ENCODE peak calls at places on chromosomes 5 and 9, in nine cellular contexts. One of them, this sample, is unnamed.

GRCh38 chr5:38589629-38590028 is 33.2 kb upstream of the LIFR start:
- DNase-seq in activated CD4-positive, alpha-beta T cell treated with anti-CD3 and anti-CD28 coated beads, Interleukin-2, amount 50 U/mL, for 1 hour: no peak
- DNase-seq in effector CD4-positive, alpha-beta T cell: no peak
- DNase-seq in islet precursor cell: no peak
- DNase-seq in SK-N-SH: no peak
- DNase-seq in left cardiac atrium: no peak
- DNase-seq in IMR-90: no peak
- DNase-seq in EL: no peak
- DNase-seq in stimulated activated CD4-positive, alpha-beta T cell treated with anti-CD3 and anti-CD28 coated beads, Interleukin-4, amount 100 ng/mL, for 1 hour: no peak
- DNase-seq in this sample: no peak

GRCh38 chr9:122277285-122277897 is 12.7 kb downstream of the MRRF start:
- DNase-seq in activated CD4-positive, alpha-beta T cell treated with anti-CD3 and anti-CD28 coated beads, Interleukin-2, amount 50 U/mL, for 1 hour: no peak
- DNase-seq in islet precursor cell: no peak
- DNase-seq in effector CD4-positive, alpha-beta T cell: no peak
- DNase-seq in IMR-90: no peak
- DNase-seq in stimulated activated CD4-positive, alpha-beta T cell treated with anti-CD3 and anti-CD28 coated beads, Interleukin-4, amount 100 ng/mL, for 1 hour: no peak
- DNase-seq in EL: no peak
- DNase-seq in left cardiac atrium: no peak
- DNase-seq in SK-N-SH: no peak
- DNase-seq in this sample: no peak

GRCh38 chr9:95103385-95104087 is 214.0 kb downstream of the FANCC start:
- DNase-seq in left cardiac atrium: no peak
- DNase-seq in SK-N-SH: peak; percentile 71
- DNase-seq in islet precursor cell: peak; percentile 67
- DNase-seq in IMR-90: no peak
- DNase-seq in effector CD4-positive, alpha-beta T cell: no peak
- DNase-seq in stimulated activated CD4-positive, alpha-beta T cell treated with anti-CD3 and anti-CD28 coated beads, Interleukin-4, amount 100 ng/mL, for 1 hour: no peak
- DNase-seq in activated CD4-positive, alpha-beta T cell treated with anti-CD3 and anti-CD28 coated beads, Interleukin-2, amount 50 U/mL, for 1 hour: no peak
- DNase-seq in EL: no peak
- DNase-seq in this sample: peak; percentile 68

GRCh38 chr5:40307076-40307475 is 372.6 kb upstream of the PTGER4 start:
- DNase-seq in IMR-90: no peak
- DNase-seq in effector CD4-positive, alpha-beta T cell: no peak
- DNase-seq in left cardiac atrium: no peak
- DNase-seq in activated CD4-positive, alpha-beta T cell treated with anti-CD3 and anti-CD28 coated beads, Interleukin-2, amount 50 U/mL, for 1 hour: no peak
- DNase-seq in SK-N-SH: no peak
- DNase-seq in stimulated activated CD4-positive, alpha-beta T cell treated with anti-CD3 and anti-CD28 coated beads, Interleukin-4, amount 100 ng/mL, for 1 hour: no peak
- DNase-seq in EL: no peak
- DNase-seq in islet precursor cell: no peak
- DNase-seq in this sample: no peak

GRCh38 chr9:98995971-98996504 is 52.3 kb downstream of the COL15A1 start:
- DNase-seq in stimulated activated CD4-positive, alpha-beta T cell treated with anti-CD3 and anti-CD28 coated beads, Interleukin-4, amount 100 ng/mL, for 1 hour: no peak
- DNase-seq in left cardiac atrium: no peak
- DNase-seq in islet precursor cell: peak; percentile 24
- DNase-seq in IMR-90: no peak
- DNase-seq in SK-N-SH: no peak
- DNase-seq in effector CD4-positive, alpha-beta T cell: no peak
- DNase-seq in EL: no peak
- DNase-seq in activated CD4-positive, alpha-beta T cell treated with anti-CD3 and anti-CD28 coated beads, Interleukin-2, amount 50 U/mL, for 1 hour: no peak
- DNase-seq in this sample: no peak

GRCh38 chr5:80960531-80961375 is 590 bp downstream of the RASGRF2 start:
- DNase-seq in SK-N-SH: peak; percentile 83
- DNase-seq in islet precursor cell: peak; percentile 71
- DNase-seq in EL: peak; percentile 32
- DNase-seq in stimulated activated CD4-positive, alpha-beta T cell treated with anti-CD3 and anti-CD28 coated beads, Interleukin-4, amount 100 ng/mL, for 1 hour: peak; percentile 54
- DNase-seq in left cardiac atrium: peak; percentile 45
- DNase-seq in activated CD4-positive, alpha-beta T cell treated with anti-CD3 and anti-CD28 coated beads, Interleukin-2, amount 50 U/mL, for 1 hour: peak; percentile 44
- DNase-seq in effector CD4-positive, alpha-beta T cell: peak; percentile 23
- DNase-seq in IMR-90: peak; percentile 21
- DNase-seq in this sample: peak; percentile 55

GRCh38 chr9:127566351-127567001 is 45.6 kb upstream of the STXBP1 start:
- DNase-seq in stimulated activated CD4-positive, alpha-beta T cell treated with anti-CD3 and anti-CD28 coated beads, Interleukin-4, amount 100 ng/mL, for 1 hour: no peak
- DNase-seq in islet precursor cell: peak; percentile 87
- DNase-seq in effector CD4-positive, alpha-beta T cell: no peak
- DNase-seq in left cardiac atrium: no peak
- DNase-seq in IMR-90: no peak
- DNase-seq in EL: no peak
- DNase-seq in activated CD4-positive, alpha-beta T cell treated with anti-CD3 and anti-CD28 coated beads, Interleukin-2, amount 50 U/mL, for 1 hour: no peak
- DNase-seq in SK-N-SH: no peak
- DNase-seq in this sample: peak; percentile 52

GRCh38 chr9:103397868-103398600 is 402.9 kb downstream of the CYLC2 start:
- DNase-seq in left cardiac atrium: no peak
- DNase-seq in SK-N-SH: peak; percentile 30
- DNase-seq in stimulated activated CD4-positive, alpha-beta T cell treated with anti-CD3 and anti-CD28 coated beads, Interleukin-4, amount 100 ng/mL, for 1 hour: peak; percentile 5
- DNase-seq in effector CD4-positive, alpha-beta T cell: no peak
- DNase-seq in activated CD4-positive, alpha-beta T cell treated with anti-CD3 and anti-CD28 coated beads, Interleukin-2, amount 50 U/mL, for 1 hour: peak; percentile 7
- DNase-seq in islet precursor cell: peak; percentile 87
- DNase-seq in IMR-90: no peak
- DNase-seq in EL: peak; percentile 0
- DNase-seq in this sample: peak; percentile 88

GRCh38 chr9:31541626-31542025 is 842.8 kb upstream of the ACO1 start:
- DNase-seq in effector CD4-positive, alpha-beta T cell: no peak
- DNase-seq in IMR-90: no peak
- DNase-seq in islet precursor cell: no peak
- DNase-seq in EL: no peak
- DNase-seq in stimulated activated CD4-positive, alpha-beta T cell treated with anti-CD3 and anti-CD28 coated beads, Interleukin-4, amount 100 ng/mL, for 1 hour: no peak
- DNase-seq in left cardiac atrium: no peak
- DNase-seq in SK-N-SH: no peak
- DNase-seq in activated CD4-positive, alpha-beta T cell treated with anti-CD3 and anti-CD28 coated beads, Interleukin-2, amount 50 U/mL, for 1 hour: no peak
- DNase-seq in this sample: no peak

GRCh38 chr5:71937906-71938698 is 169.2 kb upstream of the MAP1B start:
- DNase-seq in EL: peak; percentile 45
- DNase-seq in left cardiac atrium: no peak
- DNase-seq in islet precursor cell: no peak
- DNase-seq in SK-N-SH: no peak
- DNase-seq in activated CD4-positive, alpha-beta T cell treated with anti-CD3 and anti-CD28 coated beads, Interleukin-2, amount 50 U/mL, for 1 hour: peak; percentile 2
- DNase-seq in stimulated activated CD4-positive, alpha-beta T cell treated with anti-CD3 and anti-CD28 coated beads, Interleukin-4, amount 100 ng/mL, for 1 hour: no peak
- DNase-seq in IMR-90: no peak
- DNase-seq in effector CD4-positive, alpha-beta T cell: no peak
- DNase-seq in this sample: no peak

GRCh38 chr5:159210846-159211245 is 1.5 kb upstream of the RNF145 start:
- DNase-seq in EL: no peak
- DNase-seq in left cardiac atrium: no peak
- DNase-seq in stimulated activated CD4-positive, alpha-beta T cell treated with anti-CD3 and anti-CD28 coated beads, Interleukin-4, amount 100 ng/mL, for 1 hour: no peak
- DNase-seq in SK-N-SH: peak; percentile 8
- DNase-seq in effector CD4-positive, alpha-beta T cell: no peak
- DNase-seq in islet precursor cell: no peak
- DNase-seq in activated CD4-positive, alpha-beta T cell treated with anti-CD3 and anti-CD28 coated beads, Interleukin-2, amount 50 U/mL, for 1 hour: no peak
- DNase-seq in IMR-90: no peak
- DNase-seq in this sample: peak; percentile 14